ENCODE peak calls at places on chromosome 13, in six cellular contexts. G is ecto neural progenitor cell, O is NCI-H1105 treated with DMSO at 0.1 percent for 48 hours, W is substantia nigra, S is aorta, N is germinal center. T is an unnamed sample.

GRCh38 chr13:50403311-50403710 is 388.1 kb downstream of the KCNRG start:
- DNase-seq in G (no peak), O (peak; percentile 83), W (no peak), S (no peak), N (no peak), T (peak; percentile 82)

GRCh38 chr13:48018637-48019036 is 17.6 kb upstream of the SUCLA2 start:
- DNase-seq in G (no peak), O (no peak), W (no peak), S (no peak), N (no peak), T (no peak)

GRCh38 chr13:106917024-106917491 is 349.1 kb upstream of the ARGLU1 start:
- DNase-seq in G (no peak), O (no peak), W (no peak), S (peak; percentile 48), N (no peak), T (no peak)

GRCh38 chr13:27607125-27607524 is 13.2 kb downstream of the LNX2 start:
- DNase-seq in G (no peak), O (no peak), W (no peak), S (no peak), N (no peak), T (no peak)

GRCh38 chr13:26883613-26884257 is 123.1 kb upstream of the GPR12 start:
- DNase-seq in G (no peak), O (no peak), W (no peak), S (no peak), N (no peak), T (no peak)

GRCh38 chr13:74114202-74114601 is 20.0 kb downstream of the KLF12 start:
- DNase-seq in G (no peak), O (no peak), W (no peak), S (no peak), N (no peak), T (no peak)

GRCh38 chr13:98837896-98838295 is 85.4 kb upstream of the SLC15A1 start:
- DNase-seq in G (no peak), O (no peak), W (no peak), S (no peak), N (no peak), T (no peak)

GRCh38 chr13:27338816-27339215 is 68.2 kb downstream of the RASL11A start:
- DNase-seq in G (no peak), O (no peak), W (no peak), S (no peak), N (peak; percentile 71), T (no peak)

GRCh38 chr13:37225414-37226047 is 120.1 kb upstream of the CSNK1A1L start:
- DNase-seq in G (no peak), O (no peak), W (no peak), S (no peak), N (no peak), T (no peak)

GRCh38 chr13:110711778-110712070 is 1.8 kb upstream of the ING1 start:
- DNase-seq in G (no peak), O (peak; percentile 72), W (no peak), S (no peak), N (no peak), T (peak; percentile 84)

GRCh38 chr13:110702591-110703526 is 3.1 kb downstream of the CARS2 start:
- DNase-seq in G (no peak), O (no peak), W (no peak), S (no peak), N (no peak), T (no peak)

GRCh38 chr13:49746111-49746510 is 46.4 kb downstream of the KPNA3 start:
- DNase-seq in G (no peak), O (no peak), W (no peak), S (no peak), N (no peak), T (no peak)

GRCh38 chr13:99218969-99219368 is 18.3 kb downstream of the UBAC2 start:
- DNase-seq in G (no peak), O (no peak), W (no peak), S (no peak), N (no peak), T (no peak)

GRCh38 chr13:98083507-98083906 is 59.4 kb upstream of the FARP1 start:
- DNase-seq in G (no peak), O (no peak), W (no peak), S (no peak), N (no peak), T (no peak)

GRCh38 chr13:32889986-32890565 is 126.1 kb upstream of the KL start:
- DNase-seq in G (no peak), O (no peak), W (no peak), S (no peak), N (no peak), T (no peak)

GRCh38 chr13:110340812-110341444 is 33.8 kb downstream of the COL4A2 start:
- DNase-seq in G (no peak), O (no peak), W (no peak), S (peak; percentile 94), N (no peak), T (no peak)

GRCh38 chr13:59979589-59979988 is 184.1 kb downstream of the DIAPH3 start:
- DNase-seq in G (no peak), O (no peak), W (no peak), S (no peak), N (no peak), T (no peak)

GRCh38 chr13:93765056-93765455 is 538.4 kb downstream of the GPC6 start:
- DNase-seq in G (no peak), O (no peak), W (no peak), S (no peak), N (no peak), T (no peak)

GRCh38 chr13:88937381-88937780 is 1266.2 kb downstream of the SLITRK5 start:
- DNase-seq in G (no peak), O (no peak), W (no peak), S (no peak), N (no peak), T (no peak)

GRCh38 chr13:99926014-99926731 is 45.4 kb downstream of the ZIC5 start:
- DNase-seq in G (no peak), O (peak; percentile 76), W (no peak), S (no peak), N (no peak), T (peak; percentile 40)

GRCh38 chr13:92573467-92574057 is 653.0 kb upstream of the GPC6 start:
- DNase-seq in G (peak; percentile 47), O (no peak), W (no peak), S (no peak), N (no peak), T (no peak)

T was measured in NCI-H510A treated with DMSO at 0.1 percent for 48 hours.